ENCODE peak calls at places on chromosomes 3 and 15, in eight cellular contexts. F, W, Y, U, R, D, K and T are unnamed samples.

GRCh38 chr3:180324791-180325190 is 277.2 kb upstream of the TTC14 start:
- DNase-seq in K (no peak), W (no peak), U (no peak), R (no peak), D (no peak), F (no peak), Y (no peak), T (no peak)

GRCh38 chr3:192835818-192836468 is 81.7 kb downstream of the MB21D2 start:
- DNase-seq in K (peak; percentile 79), D (no peak), R (peak; percentile 46), U (no peak), W (no peak), F (no peak), Y (no peak), T (no peak)

GRCh38 chr15:34754674-34755418 is at the start of gene GJD2:
- DNase-seq in U (peak; percentile 54), R (no peak), K (no peak), D (peak; percentile 13), F (no peak), W (peak; percentile 66), Y (no peak), T (no peak)

GRCh38 chr3:69499899-69500316 is 114.0 kb upstream of the FRMD4B start:
- DNase-seq in U (no peak), K (peak; percentile 39), R (no peak), F (no peak), D (peak; percentile 25), W (no peak), Y (no peak), T (no peak)

GRCh38 chr15:55694652-55695150 is 48.3 kb downstream of the PRTG start:
- DNase-seq in F (no peak), K (no peak), U (peak; percentile 34), D (no peak), R (no peak), Y (no peak), W (no peak), T (peak; percentile 44)

GRCh38 chr3:139122221-139122581 is 77.5 kb upstream of the PRR23C start:
- DNase-seq in W (no peak), F (peak; percentile 55), Y (no peak), R (peak; percentile 65), U (no peak), D (no peak), K (peak; percentile 59), T (no peak)

GRCh38 chr3:188449421-188449820 is 295.5 kb downstream of the LPP start:
- DNase-seq in U (no peak), K (no peak), Y (no peak), W (no peak), F (no peak), R (no peak), D (no peak), T (no peak)

GRCh38 chr3:184592411-184593200 is 31.0 kb downstream of the EPHB3 start:
- DNase-seq in W (no peak), R (no peak), D (no peak), Y (no peak), U (no peak), K (peak; percentile 69), F (no peak), T (no peak)

GRCh38 chr15:75082689-75083088 is 59.3 kb downstream of the PPCDC start:
- DNase-seq in Y (no peak), D (no peak), U (no peak), R (no peak), W (no peak), F (no peak), K (no peak), T (no peak)

GRCh38 chr3:141320399-141321108 is 47.8 kb upstream of the ZBTB38 start:
- DNase-seq in R (no peak), W (no peak), D (no peak), U (no peak), Y (no peak), K (no peak), F (no peak), T (no peak)

GRCh38 chr3:98971183-98971681 is 69.7 kb upstream of the DCBLD2 start:
- DNase-seq in D (no peak), Y (no peak), K (no peak), U (no peak), W (no peak), R (peak; percentile 89), F (no peak), T (no peak)

GRCh38 chr3:5186854-5187151 is 704 bp upstream of the EDEM1 start:
- DNase-seq in D (no peak), W (no peak), F (peak; percentile 16), Y (no peak), U (no peak), R (no peak), K (peak; percentile 57), T (no peak)

GRCh38 chr15:89754361-89755154 is 3.5 kb upstream of the MESP1 start:
- DNase-seq in D (no peak), R (peak; percentile 36), K (no peak), F (no peak), W (no peak), U (no peak), Y (no peak), T (no peak)

GRCh38 chr15:85118581-85118980 is 136.9 kb downstream of the PDE8A start:
- DNase-seq in K (no peak), D (peak; percentile 86), U (no peak), F (no peak), Y (no peak), W (no peak), R (no peak), T (no peak)

GRCh38 chr3:94046533-94046932 is 16.2 kb downstream of the DHFR2 start:
- DNase-seq in R (no peak), K (no peak), F (no peak), U (no peak), Y (no peak), D (no peak), W (no peak), T (no peak)

GRCh38 chr3:58585994-58586393 is 8.8 kb upstream of the FAM107A start:
- DNase-seq in K (no peak), R (no peak), D (peak; percentile 88), Y (no peak), U (no peak), F (no peak), W (no peak), T (peak; percentile 43)

GRCh38 chr3:66153961-66154923 is 66.6 kb upstream of the SLC25A26 start:
- DNase-seq in R (peak; percentile 30), W (no peak), D (peak; percentile 66), F (no peak), K (peak; percentile 55), Y (no peak), U (no peak), T (no peak)

GRCh38 chr15:70375006-70375409 is 277.3 kb upstream of the TLE3 start:
- DNase-seq in K (peak; percentile 53), F (no peak), R (peak; percentile 32), W (no peak), D (no peak), U (peak; percentile 26), Y (no peak), T (no peak)

GRCh38 chr3:112778298-112779008 is 68.2 kb downstream of the CD200R1L start:
- DNase-seq in D (no peak), U (no peak), R (peak; percentile 80), K (peak; percentile 88), W (no peak), Y (no peak), F (no peak), T (no peak)

GRCh38 chr15:68564173-68564572 is 14.6 kb upstream of the CORO2B start:
- DNase-seq in R (no peak), W (no peak), D (no peak), K (no peak), F (no peak), Y (no peak), U (no peak), T (no peak)

GRCh38 chr3:101879102-101879501 is 29.8 kb downstream of the NFKBIZ start:
- DNase-seq in U (no peak), F (no peak), R (no peak), W (no peak), Y (no peak), K (no peak), D (no peak), T (no peak)

GRCh38 chr3:172918165-172918564 is 167.6 kb downstream of the ECT2 start:
- DNase-seq in Y (no peak), R (no peak), K (peak; percentile 82), U (no peak), D (no peak), W (no peak), F (no peak), T (no peak)

GRCh38 chr3:21330293-21330692 is 420.7 kb downstream of the ZNF385D start:
- DNase-seq in R (no peak), D (no peak), U (no peak), W (no peak), Y (no peak), F (no peak), K (peak; percentile 10), T (peak; percentile 13)

GRCh38 chr3:176352716-176353334 is 844.5 kb downstream of the TBL1XR1 start:
- DNase-seq in Y (no peak), U (no peak), W (no peak), R (no peak), D (no peak), K (peak; percentile 0), F (no peak), T (no peak)

GRCh38 chr3:143168518-143169192 is 49.1 kb downstream of the CHST2 start:
- DNase-seq in D (no peak), W (no peak), Y (no peak), K (no peak), F (no peak), U (no peak), R (peak; percentile 7), T (no peak)

GRCh38 chr3:160929595-160929994 is 173.6 kb downstream of the PPM1L start:
- DNase-seq in F (no peak), D (peak; percentile 56), R (peak; percentile 25), U (peak; percentile 36), W (no peak), Y (peak; percentile 25), K (peak; percentile 4), T (no peak)
- TF ChIP-seq CTCF in F (no peak), D (no peak), R (peak; percentile 38), U (peak; percentile 32), W (no peak), Y (no peak), K (no peak), T (no peak)

DNA sequence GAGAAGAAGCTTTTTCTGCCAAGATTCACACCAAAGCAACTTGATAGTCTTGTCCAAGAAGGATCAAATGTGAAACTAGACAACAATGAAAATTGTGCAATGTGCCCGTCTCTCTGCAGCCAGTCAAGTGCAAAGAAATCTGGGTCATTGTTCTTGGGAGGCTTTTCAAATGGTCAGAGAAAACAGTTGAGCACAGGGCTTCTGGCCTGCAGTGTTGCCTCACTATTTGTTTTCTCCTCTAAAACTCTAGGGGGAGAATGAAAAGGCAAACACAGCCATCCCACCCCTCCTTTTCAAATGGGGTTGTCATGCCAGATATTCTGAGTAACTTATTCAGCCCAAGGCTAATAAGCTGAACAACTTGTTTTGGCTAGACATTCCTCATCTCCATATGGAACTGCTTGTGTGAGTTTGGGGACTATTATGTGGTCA is 417.6 kb upstream of the CDIN1 start:
- DNase-seq in F (no peak), D (no peak), R (peak; percentile 11), W (no peak), K (peak; percentile 91), U (peak; percentile 27), Y (no peak), T (no peak)
- TF ChIP-seq CTCF in F (no peak), D (no peak), R (no peak), W (no peak), K (no peak), U (peak; percentile 29), Y (no peak), T (no peak)

GRCh38 chr15:39874890-39875549 is 45.0 kb downstream of the GPR176 start:
- DNase-seq in R (peak; percentile 31), Y (no peak), W (no peak), U (no peak), D (peak; percentile 21), F (peak; percentile 37), K (peak; percentile 67), T (no peak)
- TF ChIP-seq CTCF in R (peak; percentile 77), Y (no peak), W (peak; percentile 37), U (peak; percentile 74), D (peak; percentile 20), F (peak; percentile 43), K (peak; percentile 71), T (no peak)

GRCh38 chr3:168952551-168952950 is 711.0 kb downstream of the MECOM start:
- DNase-seq in D (no peak), R (peak; percentile 3), F (no peak), U (no peak), K (peak; percentile 76), W (no peak), Y (no peak), T (no peak)
- TF ChIP-seq CTCF in D (no peak), R (peak; percentile 64), F (no peak), U (no peak), K (peak; percentile 11), W (no peak), Y (no peak), T (no peak)